ENCODE peak calls at places on chromosomes 5 and 9, in eight cellular contexts. V is ovary, D is IMR-90, T is Peyer's patch, H is HCT116, S is tibial nerve, I is heart left ventricle, A is esophagus muscularis mucosa. W is an unnamed sample. For H3K9me3, the result is how much of the 10 kb centered on the place peaks cover.

GRCh38 chr5:91357012-91357634 is 26.0 kb downstream of the ARRDC3 start:
- DNase-seq in V (no peak), D (no peak), T (no peak), H (no peak), S (no peak), I (no peak), A (peak), W (peak)

GRCh38 chr9:76378367-76379073 is 15.7 kb downstream of the RFK start:
- DNase-seq in V (no peak), D (no peak), T (no peak), H (no peak), S (no peak), I (no peak), A (no peak), W (no peak)

GRCh38 chr9:114285166-114285867 is 37.6 kb upstream of the ORM1 start:
- DNase-seq in V (peak), D (peak), T (no peak), H (no peak), S (no peak), I (peak), A (no peak), W (no peak)

GRCh38 chr5:142740474-142740873 is 29.7 kb upstream of the ARHGAP26 start:
- DNase-seq in V (no peak), D (no peak), T (no peak), H (no peak), S (no peak), I (no peak), A (no peak), W (no peak)

GRCh38 chr5:82560546-82560945 is 282.4 kb upstream of the RPS23 start:
- DNase-seq in V (no peak), D (no peak), T (no peak), H (no peak), S (no peak), I (no peak), A (no peak), W (no peak)

GRCh38 chr5:2280318-2280717 is 397.6 kb upstream of the IRX4 start:
- DNase-seq in V (no peak), D (no peak), T (no peak), H (no peak), S (no peak), I (no peak), A (no peak), W (no peak)

GRCh38 chr5:135034186-135034962 is at the start of gene PITX1:
- DNase-seq in V (no peak), D (peak), T (no peak), H (peak), S (no peak), I (peak), A (no peak), W (no peak)

GRCh38 chr5:91079037-91079436 is 304.1 kb downstream of the ARRDC3 start:
- DNase-seq in V (no peak), D (no peak), T (no peak), H (no peak), S (no peak), I (no peak), A (no peak), W (no peak)

GRCh38 chr9:36426945-36427344 is 26.9 kb upstream of the RNF38 start:
- DNase-seq in V (no peak), D (no peak), T (no peak), H (no peak), S (no peak), I (no peak), A (no peak), W (no peak)

GRCh38 chr9:93257808-93258331 is 73.9 kb downstream of the WNK2 start:
- DNase-seq in V (no peak), D (no peak), T (peak), H (no peak), S (no peak), I (no peak), A (no peak), W (peak)

GRCh38 chr9:102054811-102055210 is 316.4 kb upstream of the GRIN3A start:
- DNase-seq in V (no peak), D (no peak), T (no peak), H (no peak), S (no peak), I (no peak), A (no peak), W (no peak)

GRCh38 chr9:109745335-109746283 is 34.4 kb upstream of the PALM2AKAP2 start:
- DNase-seq in V (no peak), D (peak), T (no peak), H (no peak), S (peak), I (peak), A (no peak), W (peak)

GRCh38 chr9:134239939-134240338 is 75.6 kb upstream of the RNU6ATAC start:
- DNase-seq in V (no peak), D (no peak), T (no peak), H (no peak), S (no peak), I (no peak), A (no peak), W (no peak)

GRCh38 chr9:69174645-69175487 is 789 bp downstream of the TJP2 start:
- DNase-seq in V (peak), D (peak), T (peak), H (no peak), S (peak), I (no peak), A (no peak), W (peak)

GRCh38 chr5:157345067-157345466 is 79.1 kb downstream of the CYFIP2 start:
- DNase-seq in V (no peak), D (no peak), T (no peak), H (no peak), S (no peak), I (no peak), A (no peak), W (no peak)

GRCh38 chr5:102946971-102947370 is 173.0 kb downstream of the GIN1 start:
- DNase-seq in V (no peak), D (no peak), T (no peak), H (no peak), S (no peak), I (no peak), A (no peak), W (no peak)

GRCh38 chr9:8751531-8751930 is 952.0 kb upstream of the DMAC1 start:
- DNase-seq in V (no peak), D (no peak), T (no peak), H (no peak), S (no peak), I (no peak), A (no peak), W (no peak)

GRCh38 chr9:124329393-124329792 is 71.6 kb downstream of the NEK6 start:
- DNase-seq in V (no peak), D (no peak), T (no peak), H (no peak), S (no peak), I (peak), A (no peak), W (no peak)

GRCh38 chr9:135905380-135906282 is 1.7 kb downstream of the CAMSAP1 start:
- DNase-seq in V (peak), D (peak), T (peak), H (peak), S (no peak), I (no peak), A (no peak), W (no peak)

GRCh38 chr5:1737790-1738405 is 61.7 kb downstream of the MRPL36 start:
- DNase-seq in V (no peak), D (peak), T (no peak), H (peak), S (no peak), I (no peak), A (no peak), W (no peak)

GRCh38 chr9:69645488-69645887 is 26.7 kb downstream of the APBA1 start:
- DNase-seq in V (no peak), D (no peak), T (no peak), H (peak), S (no peak), I (no peak), A (no peak), W (no peak)

GRCh38 chr5:31225118-31225517 is 31.6 kb downstream of the CDH6 start:
- DNase-seq in V (no peak), D (peak), T (no peak), H (no peak), S (no peak), I (no peak), A (no peak), W (no peak)

GRCh38 chr9:136695435-136695895 is 8.2 kb upstream of the AGPAT2 start:
- DNase-seq in V (no peak), D (no peak), T (no peak), H (peak), S (no peak), I (no peak), A (no peak), W (no peak)

GRCh38 chr5:143217065-143217803 is 186.3 kb downstream of the NR3C1 start:
- DNase-seq in V (no peak), D (peak), T (no peak), H (no peak), S (no peak), I (no peak), A (no peak), W (no peak)

GRCh38 chr5:122121782-122122465 is 7.4 kb upstream of the ZNF474 start:
- DNase-seq in V (no peak), D (peak), T (no peak), H (no peak), S (no peak), I (no peak), A (no peak), W (no peak)

GRCh38 chr5:154702477-154702876 is 52.7 kb upstream of the LARP1 start:
- DNase-seq in V (no peak), D (no peak), T (no peak), H (no peak), S (no peak), I (no peak), A (no peak), W (no peak)

GRCh38 chr9:132794730-132795380 is 83.2 kb downstream of the AK8 start:
- DNase-seq in V (no peak), D (no peak), T (no peak), H (no peak), S (peak), I (no peak), A (no peak), W (no peak)

GRCh38 chr9:124256517-124257069 is 1.2 kb upstream of the NEK6 start:
- DNase-seq in V (peak), D (peak), T (no peak), H (no peak), S (no peak), I (peak), A (no peak), W (no peak)

GRCh38 chr9:116546711-116547581 is 140.2 kb upstream of the TRIM32 start:
- DNase-seq in V (no peak), D (peak), T (no peak), H (no peak), S (no peak), I (no peak), A (peak), W (no peak)

GRCh38 chr9:123225995-123226394 is 42.4 kb downstream of the STRBP start:
- DNase-seq in V (no peak), D (peak), T (no peak), H (no peak), S (no peak), I (no peak), A (no peak), W (no peak)
- H3K4me3 ChIP-seq in V (no peak), D (no peak), T (no peak), H (no peak), S (no peak), I (no peak), A (no peak), W (no peak)

DNA sequence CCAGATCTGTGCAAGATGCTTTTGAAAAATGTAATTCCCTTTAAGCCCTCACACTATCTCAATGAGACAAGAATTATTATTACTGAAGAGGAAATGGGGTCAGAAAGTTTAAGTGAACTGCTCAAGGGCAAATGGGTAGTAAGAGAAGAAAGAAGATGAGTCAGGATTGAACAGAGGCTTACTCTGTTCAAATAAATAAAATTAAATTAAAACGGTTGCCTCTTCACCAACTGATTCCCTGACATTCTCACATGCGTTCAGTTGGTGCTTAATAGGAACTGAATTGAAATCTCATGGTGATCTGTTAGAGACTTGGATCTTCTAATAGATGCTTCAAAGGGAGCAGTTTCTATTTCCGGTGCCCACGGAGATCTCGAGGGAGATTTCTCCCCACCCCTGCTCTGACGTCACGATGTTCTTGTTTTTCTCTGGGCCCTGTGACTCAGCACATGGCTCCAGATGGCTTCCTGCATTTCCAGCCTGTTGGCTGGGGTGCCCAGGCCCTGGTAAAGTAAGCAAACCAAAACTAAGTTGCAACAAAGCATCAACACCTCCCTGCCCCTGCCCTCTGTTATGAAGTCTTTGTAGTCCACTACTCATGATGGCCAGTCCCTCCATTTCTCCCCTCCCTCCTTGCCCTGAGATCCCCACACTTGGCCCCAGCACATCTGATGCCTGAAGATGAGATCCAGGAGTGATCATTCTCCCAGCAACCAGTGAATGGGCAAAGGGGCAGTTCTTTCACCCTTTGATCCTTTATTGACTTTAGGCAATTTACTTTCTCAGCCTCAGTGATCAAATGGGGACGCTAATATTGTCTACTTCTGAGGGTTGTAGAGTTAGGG is 106.1 kb upstream of the CPEB4 start:
- DNase-seq in V (peak), D (peak), T (peak), H (no peak), S (peak), I (no peak), A (peak), W (peak)
- TF ChIP-seq POLR2A in V (no peak), D (peak), T (no peak), H (no peak), S (no peak), I (no peak), A (no peak), W (peak)

GRCh38 chr5:141101059-141101458 is 786 bp downstream of the PCDHB3 start:
- DNase-seq in V (no peak), D (no peak), T (no peak), H (no peak), S (no peak), I (no peak), A (no peak), W (no peak)

GRCh38 chr5:141095263-141095641 is 837 bp downstream of the PCDHB2 start:
- DNase-seq in V (no peak), D (no peak), T (no peak), H (no peak), S (no peak), I (peak), A (no peak), W (no peak)

GRCh38 chr5:141094481-141095262 is at the start of gene PCDHB2:
- DNase-seq in V (no peak), D (peak), T (no peak), H (no peak), S (peak), I (no peak), A (no peak), W (no peak)

GRCh38 chr5:141105350-141105749 is 5.1 kb downstream of the PCDHB3 start:
- DNase-seq in V (no peak), D (no peak), T (no peak), H (no peak), S (no peak), I (no peak), A (no peak), W (no peak)

GRCh38 chr5:141100243-141100805 is at the start of gene PCDHB3:
- DNase-seq in V (peak), D (peak), T (no peak), H (peak), S (peak), I (peak), A (no peak), W (no peak)
- H3K9me3 ChIP-seq in V (under half), D (under half), T (under half), H (under half), S (under half), I (under half), A (half or more), W (under half)

DNA sequence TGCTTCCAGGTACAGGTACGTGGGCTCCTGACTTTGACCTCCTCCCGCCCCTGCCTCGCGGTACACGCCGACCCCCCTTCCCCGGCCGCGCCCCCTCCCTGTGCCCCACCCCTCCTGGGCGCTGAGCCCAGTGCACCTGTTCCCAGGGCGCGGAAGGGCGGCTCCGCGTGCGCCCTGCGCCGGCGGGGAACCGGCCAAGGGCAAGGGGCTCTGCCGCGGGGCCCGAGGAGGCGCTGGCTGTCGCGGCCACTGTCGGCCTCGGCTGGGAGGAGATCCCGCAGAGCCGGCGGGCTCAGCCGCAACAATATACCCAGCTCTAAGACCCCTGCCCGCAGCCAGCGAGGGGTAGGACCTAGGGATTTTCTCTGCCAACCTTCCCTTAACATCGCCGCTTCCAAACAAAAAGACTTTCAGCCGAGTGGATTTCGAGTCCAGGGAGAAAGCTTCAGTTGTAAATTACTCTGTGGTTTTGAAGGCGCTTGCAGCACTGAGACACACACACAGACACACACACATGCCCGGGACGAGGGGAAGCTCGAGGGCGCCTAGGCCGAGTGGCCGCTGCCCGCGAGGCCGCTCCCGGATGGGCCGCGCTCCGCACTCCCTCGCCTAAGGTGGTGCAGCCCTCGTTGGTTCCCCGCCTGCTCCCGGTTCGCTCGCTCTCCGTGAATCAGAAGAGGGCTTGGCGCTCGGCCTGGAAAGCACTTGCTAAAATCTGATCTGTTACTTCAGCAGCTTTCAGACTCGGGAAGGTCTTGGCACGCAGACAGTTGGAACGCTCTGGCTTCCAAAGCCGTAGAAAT is 1.2 kb downstream of the FGF18 start:
- DNase-seq in V (peak), D (peak), T (peak), H (no peak), S (peak), I (peak), A (peak), W (peak)
- H3K4me3 ChIP-seq in V (no peak), D (no peak), T (peak), H (peak), S (peak), I (peak), A (peak), W (peak)

GRCh38 chr5:50667653-50668403 is 1.4 kb downstream of the PARP8 start:
- DNase-seq in V (peak), D (peak), T (peak), H (no peak), S (peak), I (peak), A (no peak), W (no peak)
- TF ChIP-seq POLR2A in V (no peak), D (peak), T (peak), H (no peak), S (no peak), I (no peak), A (no peak), W (no peak)

GRCh38 chr9:117795271-117795670 is 91.1 kb downstream of the TLR4 start:
- DNase-seq in V (no peak), D (no peak), T (no peak), H (no peak), S (no peak), I (no peak), A (no peak), W (no peak)

GRCh38 chr9:117796681-117797080 is 92.5 kb downstream of the TLR4 start:
- DNase-seq in V (no peak), D (no peak), T (no peak), H (no peak), S (no peak), I (no peak), A (no peak), W (no peak)

GRCh38 chr9:117800389-117800788 is 96.2 kb downstream of the TLR4 start:
- DNase-seq in V (no peak), D (no peak), T (no peak), H (no peak), S (no peak), I (no peak), A (no peak), W (no peak)
- H3K9me3 ChIP-seq in V (under half), D (under half), T (under half), H (under half), S (under half), I (under half), A (under half), W (under half)

DNA sequence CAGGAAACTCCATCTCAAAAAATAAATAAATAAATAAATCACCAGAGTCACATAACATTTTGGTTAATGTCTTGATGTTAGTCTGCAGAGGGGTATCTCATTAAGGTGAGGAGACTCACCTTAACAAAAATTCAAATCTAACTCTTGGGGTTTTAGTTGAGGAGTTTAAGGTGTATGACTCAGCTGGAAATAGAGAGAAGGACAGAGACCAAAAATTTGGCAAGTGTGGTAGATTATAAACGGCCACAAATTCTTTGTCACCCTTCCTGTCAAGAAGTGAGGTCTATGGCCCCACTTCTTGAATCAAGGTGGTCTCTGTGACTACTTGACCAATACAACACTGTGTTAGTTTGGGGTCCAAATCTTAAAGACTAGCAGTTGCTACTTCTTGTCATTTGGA is 60.8 kb downstream of the TTC39B start:
- DNase-seq in V (no peak), D (no peak), T (no peak), H (no peak), S (no peak), I (no peak), A (no peak), W (no peak)
- H3K4me3 ChIP-seq in V (no peak), D (no peak), T (no peak), H (no peak), S (no peak), I (no peak), A (no peak), W (no peak)

W was measured in gastrocnemius medialis.